ENCODE peak calls at places on chromosome 21, in nine cellular contexts. One of them, this sample, is unnamed.

GRCh38 chr21:43877936-43878575 is 13.0 kb downstream of the AGPAT3 start:
- DNase-seq in endodermal cell: no peak
- DNase-seq in stimulated activated CD8-positive, alpha-beta memory T cell treated with anti-CD3 and anti-CD28 coated beads, Interleukin-15, amount 100 ng/mL, for 48 hours: no peak
- DNase-seq in NCI-H2171: no peak
- DNase-seq in body of pancreas: no peak
- DNase-seq in stimulated activated CD4-positive, alpha-beta T cell treated with anti-CD3 and anti-CD28 coated beads, Interleukin-4, amount 100 ng/mL, for 1 hour: no peak
- DNase-seq in esophagus squamous epithelium: no peak
- DNase-seq in HTR-8/SVneo: no peak
- DNase-seq in pancreas: no peak
- DNase-seq in this sample: no peak

GRCh38 chr21:18716578-18717138 is 313.1 kb upstream of the TMPRSS15 start:
- DNase-seq in NCI-H2171: no peak
- DNase-seq in body of pancreas: no peak
- DNase-seq in esophagus squamous epithelium: no peak
- DNase-seq in pancreas: no peak
- DNase-seq in HTR-8/SVneo: no peak
- DNase-seq in stimulated activated CD4-positive, alpha-beta T cell treated with anti-CD3 and anti-CD28 coated beads, Interleukin-4, amount 100 ng/mL, for 1 hour: no peak
- DNase-seq in stimulated activated CD8-positive, alpha-beta memory T cell treated with anti-CD3 and anti-CD28 coated beads, Interleukin-15, amount 100 ng/mL, for 48 hours: no peak
- DNase-seq in endodermal cell: no peak
- DNase-seq in this sample: no peak

GRCh38 chr21:26844258-26845065 is 747 bp downstream of the ADAMTS1 start:
- DNase-seq in NCI-H2171: peak
- DNase-seq in body of pancreas: peak
- DNase-seq in stimulated activated CD4-positive, alpha-beta T cell treated with anti-CD3 and anti-CD28 coated beads, Interleukin-4, amount 100 ng/mL, for 1 hour: no peak
- DNase-seq in pancreas: peak
- DNase-seq in HTR-8/SVneo: peak
- DNase-seq in esophagus squamous epithelium: no peak
- DNase-seq in stimulated activated CD8-positive, alpha-beta memory T cell treated with anti-CD3 and anti-CD28 coated beads, Interleukin-15, amount 100 ng/mL, for 48 hours: no peak
- DNase-seq in endodermal cell: peak
- DNase-seq in this sample: no peak

GRCh38 chr21:33980276-33980916 is 64.8 kb upstream of the ATP5PO start:
- DNase-seq in body of pancreas: no peak
- DNase-seq in stimulated activated CD8-positive, alpha-beta memory T cell treated with anti-CD3 and anti-CD28 coated beads, Interleukin-15, amount 100 ng/mL, for 48 hours: no peak
- DNase-seq in endodermal cell: peak
- DNase-seq in HTR-8/SVneo: no peak
- DNase-seq in stimulated activated CD4-positive, alpha-beta T cell treated with anti-CD3 and anti-CD28 coated beads, Interleukin-4, amount 100 ng/mL, for 1 hour: no peak
- DNase-seq in pancreas: no peak
- DNase-seq in esophagus squamous epithelium: no peak
- DNase-seq in NCI-H2171: no peak
- DNase-seq in this sample: no peak

GRCh38 chr21:16199539-16199938 is 469.8 kb downstream of the USP25 start:
- DNase-seq in esophagus squamous epithelium: no peak
- DNase-seq in body of pancreas: no peak
- DNase-seq in stimulated activated CD4-positive, alpha-beta T cell treated with anti-CD3 and anti-CD28 coated beads, Interleukin-4, amount 100 ng/mL, for 1 hour: no peak
- DNase-seq in pancreas: no peak
- DNase-seq in stimulated activated CD8-positive, alpha-beta memory T cell treated with anti-CD3 and anti-CD28 coated beads, Interleukin-15, amount 100 ng/mL, for 48 hours: no peak
- DNase-seq in NCI-H2171: no peak
- DNase-seq in HTR-8/SVneo: no peak
- DNase-seq in endodermal cell: no peak
- DNase-seq in this sample: no peak

GRCh38 chr21:15841856-15842564 is 112.2 kb downstream of the USP25 start:
- DNase-seq in HTR-8/SVneo: peak
- DNase-seq in NCI-H2171: no peak
- DNase-seq in stimulated activated CD4-positive, alpha-beta T cell treated with anti-CD3 and anti-CD28 coated beads, Interleukin-4, amount 100 ng/mL, for 1 hour: no peak
- DNase-seq in body of pancreas: no peak
- DNase-seq in stimulated activated CD8-positive, alpha-beta memory T cell treated with anti-CD3 and anti-CD28 coated beads, Interleukin-15, amount 100 ng/mL, for 48 hours: no peak
- DNase-seq in esophagus squamous epithelium: no peak
- DNase-seq in endodermal cell: no peak
- DNase-seq in pancreas: no peak
- DNase-seq in this sample: no peak

GRCh38 chr21:46038871-46039397 is 57.4 kb downstream of the COL6A1 start:
- DNase-seq in stimulated activated CD4-positive, alpha-beta T cell treated with anti-CD3 and anti-CD28 coated beads, Interleukin-4, amount 100 ng/mL, for 1 hour: no peak
- DNase-seq in NCI-H2171: no peak
- DNase-seq in endodermal cell: peak
- DNase-seq in stimulated activated CD8-positive, alpha-beta memory T cell treated with anti-CD3 and anti-CD28 coated beads, Interleukin-15, amount 100 ng/mL, for 48 hours: no peak
- DNase-seq in esophagus squamous epithelium: no peak
- DNase-seq in pancreas: peak
- DNase-seq in body of pancreas: peak
- DNase-seq in HTR-8/SVneo: peak
- DNase-seq in this sample: no peak

GRCh38 chr21:15422761-15423160 is 307.0 kb upstream of the USP25 start:
- DNase-seq in HTR-8/SVneo: no peak
- DNase-seq in stimulated activated CD4-positive, alpha-beta T cell treated with anti-CD3 and anti-CD28 coated beads, Interleukin-4, amount 100 ng/mL, for 1 hour: no peak
- DNase-seq in esophagus squamous epithelium: no peak
- DNase-seq in pancreas: no peak
- DNase-seq in body of pancreas: no peak
- DNase-seq in endodermal cell: no peak
- DNase-seq in stimulated activated CD8-positive, alpha-beta memory T cell treated with anti-CD3 and anti-CD28 coated beads, Interleukin-15, amount 100 ng/mL, for 48 hours: no peak
- DNase-seq in NCI-H2171: no peak
- DNase-seq in this sample: no peak

GRCh38 chr21:29367335-29367734 is 68.6 kb downstream of the BACH1 start:
- DNase-seq in esophagus squamous epithelium: no peak
- DNase-seq in body of pancreas: no peak
- DNase-seq in pancreas: no peak
- DNase-seq in stimulated activated CD8-positive, alpha-beta memory T cell treated with anti-CD3 and anti-CD28 coated beads, Interleukin-15, amount 100 ng/mL, for 48 hours: no peak
- DNase-seq in HTR-8/SVneo: no peak
- DNase-seq in stimulated activated CD4-positive, alpha-beta T cell treated with anti-CD3 and anti-CD28 coated beads, Interleukin-4, amount 100 ng/mL, for 1 hour: no peak
- DNase-seq in endodermal cell: peak
- DNase-seq in NCI-H2171: no peak
- DNase-seq in this sample: no peak

GRCh38 chr21:46641656-46642055 is 6.2 kb downstream of the PRMT2 start:
- DNase-seq in NCI-H2171: no peak
- DNase-seq in esophagus squamous epithelium: no peak
- DNase-seq in body of pancreas: no peak
- DNase-seq in stimulated activated CD4-positive, alpha-beta T cell treated with anti-CD3 and anti-CD28 coated beads, Interleukin-4, amount 100 ng/mL, for 1 hour: no peak
- DNase-seq in HTR-8/SVneo: no peak
- DNase-seq in endodermal cell: no peak
- DNase-seq in pancreas: no peak
- DNase-seq in stimulated activated CD8-positive, alpha-beta memory T cell treated with anti-CD3 and anti-CD28 coated beads, Interleukin-15, amount 100 ng/mL, for 48 hours: no peak
- DNase-seq in this sample: no peak

GRCh38 chr21:14737922-14738321 is 191.8 kb upstream of the SAMSN1 start:
- DNase-seq in NCI-H2171: no peak
- DNase-seq in HTR-8/SVneo: peak
- DNase-seq in esophagus squamous epithelium: no peak
- DNase-seq in endodermal cell: no peak
- DNase-seq in body of pancreas: peak
- DNase-seq in stimulated activated CD8-positive, alpha-beta memory T cell treated with anti-CD3 and anti-CD28 coated beads, Interleukin-15, amount 100 ng/mL, for 48 hours: peak
- DNase-seq in stimulated activated CD4-positive, alpha-beta T cell treated with anti-CD3 and anti-CD28 coated beads, Interleukin-4, amount 100 ng/mL, for 1 hour: peak
- DNase-seq in pancreas: peak
- DNase-seq in this sample: no peak

GRCh38 chr21:38806153-38806941 is 618 bp downstream of the ETS2 start:
- DNase-seq in HTR-8/SVneo: no peak
- DNase-seq in esophagus squamous epithelium: no peak
- DNase-seq in body of pancreas: no peak
- DNase-seq in pancreas: peak
- DNase-seq in NCI-H2171: no peak
- DNase-seq in endodermal cell: peak
- DNase-seq in stimulated activated CD8-positive, alpha-beta memory T cell treated with anti-CD3 and anti-CD28 coated beads, Interleukin-15, amount 100 ng/mL, for 48 hours: no peak
- DNase-seq in stimulated activated CD4-positive, alpha-beta T cell treated with anti-CD3 and anti-CD28 coated beads, Interleukin-4, amount 100 ng/mL, for 1 hour: peak
- DNase-seq in this sample: peak

GRCh38 chr21:42514883-42515228 is 1.2 kb downstream of the SLC37A1 start:
- DNase-seq in pancreas: no peak
- DNase-seq in NCI-H2171: no peak
- DNase-seq in esophagus squamous epithelium: no peak
- DNase-seq in body of pancreas: no peak
- DNase-seq in stimulated activated CD4-positive, alpha-beta T cell treated with anti-CD3 and anti-CD28 coated beads, Interleukin-4, amount 100 ng/mL, for 1 hour: no peak
- DNase-seq in HTR-8/SVneo: no peak
- DNase-seq in stimulated activated CD8-positive, alpha-beta memory T cell treated with anti-CD3 and anti-CD28 coated beads, Interleukin-15, amount 100 ng/mL, for 48 hours: no peak
- DNase-seq in endodermal cell: no peak
- DNase-seq in this sample: no peak

GRCh38 chr21:37914211-37914900 is 1.9 kb downstream of the KCNJ6 start:
- DNase-seq in NCI-H2171: peak
- DNase-seq in body of pancreas: no peak
- DNase-seq in stimulated activated CD8-positive, alpha-beta memory T cell treated with anti-CD3 and anti-CD28 coated beads, Interleukin-15, amount 100 ng/mL, for 48 hours: no peak
- DNase-seq in endodermal cell: peak
- DNase-seq in stimulated activated CD4-positive, alpha-beta T cell treated with anti-CD3 and anti-CD28 coated beads, Interleukin-4, amount 100 ng/mL, for 1 hour: peak
- DNase-seq in esophagus squamous epithelium: no peak
- DNase-seq in HTR-8/SVneo: no peak
- DNase-seq in pancreas: peak
- DNase-seq in this sample: no peak

GRCh38 chr21:15206514-15206913 is 141.7 kb upstream of the NRIP1 start:
- DNase-seq in stimulated activated CD4-positive, alpha-beta T cell treated with anti-CD3 and anti-CD28 coated beads, Interleukin-4, amount 100 ng/mL, for 1 hour: no peak
- DNase-seq in HTR-8/SVneo: no peak
- DNase-seq in esophagus squamous epithelium: no peak
- DNase-seq in body of pancreas: no peak
- DNase-seq in endodermal cell: no peak
- DNase-seq in pancreas: no peak
- DNase-seq in NCI-H2171: no peak
- DNase-seq in stimulated activated CD8-positive, alpha-beta memory T cell treated with anti-CD3 and anti-CD28 coated beads, Interleukin-15, amount 100 ng/mL, for 48 hours: no peak
- DNase-seq in this sample: no peak

GRCh38 chr21:33023574-33024277 is 2.0 kb upstream of the OLIG2 start:
- DNase-seq in pancreas: no peak
- DNase-seq in HTR-8/SVneo: no peak
- DNase-seq in stimulated activated CD4-positive, alpha-beta T cell treated with anti-CD3 and anti-CD28 coated beads, Interleukin-4, amount 100 ng/mL, for 1 hour: no peak
- DNase-seq in esophagus squamous epithelium: no peak
- DNase-seq in endodermal cell: peak
- DNase-seq in NCI-H2171: no peak
- DNase-seq in stimulated activated CD8-positive, alpha-beta memory T cell treated with anti-CD3 and anti-CD28 coated beads, Interleukin-15, amount 100 ng/mL, for 48 hours: no peak
- DNase-seq in body of pancreas: no peak
- DNase-seq in this sample: no peak

GRCh38 chr21:45408811-45409261 is 3.9 kb downstream of the COL18A1 start:
- DNase-seq in pancreas: no peak
- DNase-seq in stimulated activated CD4-positive, alpha-beta T cell treated with anti-CD3 and anti-CD28 coated beads, Interleukin-4, amount 100 ng/mL, for 1 hour: no peak
- DNase-seq in HTR-8/SVneo: no peak
- DNase-seq in endodermal cell: peak
- DNase-seq in body of pancreas: no peak
- DNase-seq in stimulated activated CD8-positive, alpha-beta memory T cell treated with anti-CD3 and anti-CD28 coated beads, Interleukin-15, amount 100 ng/mL, for 48 hours: no peak
- DNase-seq in esophagus squamous epithelium: no peak
- DNase-seq in NCI-H2171: no peak
- DNase-seq in this sample: no peak

GRCh38 chr21:16084776-16085364 is 355.1 kb downstream of the USP25 start:
- DNase-seq in esophagus squamous epithelium: no peak
- DNase-seq in HTR-8/SVneo: peak
- DNase-seq in NCI-H2171: no peak
- DNase-seq in endodermal cell: no peak
- DNase-seq in stimulated activated CD4-positive, alpha-beta T cell treated with anti-CD3 and anti-CD28 coated beads, Interleukin-4, amount 100 ng/mL, for 1 hour: no peak
- DNase-seq in body of pancreas: peak
- DNase-seq in stimulated activated CD8-positive, alpha-beta memory T cell treated with anti-CD3 and anti-CD28 coated beads, Interleukin-15, amount 100 ng/mL, for 48 hours: no peak
- DNase-seq in pancreas: no peak
- DNase-seq in this sample: no peak

GRCh38 chr21:42164064-42164789 is 54.7 kb upstream of the ABCG1 start:
- DNase-seq in NCI-H2171: no peak
- DNase-seq in endodermal cell: peak
- DNase-seq in stimulated activated CD4-positive, alpha-beta T cell treated with anti-CD3 and anti-CD28 coated beads, Interleukin-4, amount 100 ng/mL, for 1 hour: peak
- DNase-seq in body of pancreas: peak
- DNase-seq in esophagus squamous epithelium: no peak
- DNase-seq in HTR-8/SVneo: peak
- DNase-seq in stimulated activated CD8-positive, alpha-beta memory T cell treated with anti-CD3 and anti-CD28 coated beads, Interleukin-15, amount 100 ng/mL, for 48 hours: no peak
- DNase-seq in pancreas: peak
- DNase-seq in this sample: peak

GRCh38 chr21:31909772-31910470 is 37.1 kb downstream of the HUNK start:
- DNase-seq in body of pancreas: no peak
- DNase-seq in stimulated activated CD4-positive, alpha-beta T cell treated with anti-CD3 and anti-CD28 coated beads, Interleukin-4, amount 100 ng/mL, for 1 hour: no peak
- DNase-seq in esophagus squamous epithelium: no peak
- DNase-seq in pancreas: no peak
- DNase-seq in endodermal cell: no peak
- DNase-seq in NCI-H2171: no peak
- DNase-seq in stimulated activated CD8-positive, alpha-beta memory T cell treated with anti-CD3 and anti-CD28 coated beads, Interleukin-15, amount 100 ng/mL, for 48 hours: no peak
- DNase-seq in HTR-8/SVneo: no peak
- DNase-seq in this sample: no peak

GRCh38 chr21:41878831-41879189 is 334 bp downstream of the PRDM15 start:
- DNase-seq in stimulated activated CD4-positive, alpha-beta T cell treated with anti-CD3 and anti-CD28 coated beads, Interleukin-4, amount 100 ng/mL, for 1 hour: peak
- DNase-seq in HTR-8/SVneo: peak
- DNase-seq in endodermal cell: peak
- DNase-seq in pancreas: peak
- DNase-seq in NCI-H2171: peak
- DNase-seq in esophagus squamous epithelium: no peak
- DNase-seq in body of pancreas: peak
- DNase-seq in stimulated activated CD8-positive, alpha-beta memory T cell treated with anti-CD3 and anti-CD28 coated beads, Interleukin-15, amount 100 ng/mL, for 48 hours: peak
- DNase-seq in this sample: peak

GRCh38 chr21:40881767-40882166 is 34.8 kb upstream of the DSCAM start:
- DNase-seq in NCI-H2171: no peak
- DNase-seq in esophagus squamous epithelium: no peak
- DNase-seq in stimulated activated CD4-positive, alpha-beta T cell treated with anti-CD3 and anti-CD28 coated beads, Interleukin-4, amount 100 ng/mL, for 1 hour: no peak
- DNase-seq in pancreas: no peak
- DNase-seq in body of pancreas: no peak
- DNase-seq in endodermal cell: peak
- DNase-seq in stimulated activated CD8-positive, alpha-beta memory T cell treated with anti-CD3 and anti-CD28 coated beads, Interleukin-15, amount 100 ng/mL, for 48 hours: no peak
- DNase-seq in HTR-8/SVneo: no peak
- DNase-seq in this sample: no peak

This sample was measured in activated T-cell treated with anti-CD3 and anti-CD28 coated beads, Interleukin-2, amount 50 U/mL, for 1 hour.